ENCODE peak calls at places on chromosomes 6 and 20, in five cellular contexts. I is NCI-H1436; U is EL; Z is CD8-positive, alpha-beta T cell; Y is RWPE1. R is an unnamed sample.

GRCh38 chr6:151452750-151453427 is 963 bp upstream of the RMND1 start:
- DNase-seq in Y (peak; percentile 23), U (peak; percentile 63), I (no peak), Z (no peak), R (no peak)

GRCh38 chr20:35286899-35287508 is 2.4 kb upstream of the EIF6 start:
- DNase-seq in I (no peak), Z (no peak), U (no peak), Y (no peak), R (no peak)

GRCh38 chr6:35047265-35048011 is 93.7 kb downstream of the TCP11 start:
- DNase-seq in I (no peak), Y (no peak), U (no peak), Z (no peak), R (peak; percentile 36)

GRCh38 chr6:132960720-132961119 is 146.4 kb downstream of the RPS12 start:
- DNase-seq in Y (peak; percentile 8), Z (no peak), I (no peak), U (no peak), R (no peak)

GRCh38 chr6:82040405-82041221 is 206.9 kb downstream of the IBTK start:
- DNase-seq in U (peak; percentile 73), Z (no peak), I (no peak), Y (peak; percentile 40), R (peak; percentile 64)

GRCh38 chr20:3775457-3775856 is 5.8 kb downstream of the SPEF1 start:
- DNase-seq in U (no peak), Z (no peak), Y (no peak), I (no peak), R (no peak)

GRCh38 chr20:15100506-15101160 is 763.2 kb upstream of the FLRT3 start:
- DNase-seq in I (no peak), U (no peak), Z (no peak), Y (peak; percentile 4), R (peak; percentile 58)

GRCh38 chr6:163123098-163123497 is 291.4 kb upstream of the QKI start:
- DNase-seq in Y (no peak), Z (no peak), U (no peak), I (no peak), R (no peak)

GRCh38 chr6:33837971-33838665 is 34.3 kb upstream of the MLN start:
- DNase-seq in U (peak; percentile 89), I (no peak), Y (peak; percentile 62), Z (no peak), R (no peak)

GRCh38 chr6:36967757-36968156 is 13.2 kb downstream of the PI16 start:
- DNase-seq in I (no peak), Z (no peak), Y (no peak), U (no peak), R (no peak)

GRCh38 chr6:143286280-143286795 is 164.2 kb downstream of the ADAT2 start:
- DNase-seq in I (no peak), U (no peak), Z (no peak), Y (peak; percentile 91), R (peak; percentile 4)

GRCh38 chr6:159943101-159943632 is 25.7 kb upstream of the IGF2R start:
- DNase-seq in I (no peak), U (peak; percentile 83), Z (no peak), Y (no peak), R (peak; percentile 69)

GRCh38 chr6:158863646-158864045 is 44.5 kb upstream of the EZR start:
- DNase-seq in Z (no peak), U (peak; percentile 89), Y (no peak), I (no peak), R (peak; percentile 6)

GRCh38 chr6:43491750-43492661 is 14.6 kb downstream of the TJAP1 start:
- DNase-seq in U (peak; percentile 89), Y (peak; percentile 80), I (no peak), Z (no peak), R (peak; percentile 59)

GRCh38 chr6:4059115-4059777 is 19.7 kb downstream of the FAM217A start:
- DNase-seq in U (peak; percentile 93), Z (peak; percentile 72), Y (peak; percentile 94), I (no peak), R (peak; percentile 93)

GRCh38 chr6:143900358-143900757 is 36.1 kb downstream of the ZC2HC1B start:
- DNase-seq in Z (no peak), Y (no peak), U (no peak), I (no peak), R (no peak)

GRCh38 chr20:25050501-25051350 is 7.2 kb downstream of the ACSS1 start:
- DNase-seq in Y (no peak), U (no peak), I (no peak), Z (no peak), R (no peak)

GRCh38 chr20:472889-473292 is 10.6 kb upstream of the TBC1D20 start:
- DNase-seq in Z (no peak), U (no peak), I (no peak), Y (no peak), R (no peak)

GRCh38 chr20:31497838-31498540 is 16.3 kb upstream of the HM13 start:
- DNase-seq in Z (no peak), U (peak; percentile 48), I (no peak), Y (no peak), R (peak; percentile 35)

GRCh38 chr20:51692806-51693400 is 75.3 kb downstream of the ATP9A start:
- DNase-seq in Z (no peak), U (no peak), Y (no peak), I (no peak), R (no peak)

GRCh38 chr6:158411998-158412397 is 99.7 kb downstream of the TULP4 start:
- DNase-seq in U (peak; percentile 11), Z (no peak), Y (peak; percentile 92), I (no peak), R (no peak)

GRCh38 chr6:125924169-125924568 is 32.4 kb upstream of the HINT3 start:
- DNase-seq in I (no peak), U (peak; percentile 67), Y (no peak), Z (no peak), R (no peak)

GRCh38 chr6:99016355-99016754 is 68.6 kb upstream of the FBXL4 start:
- DNase-seq in Z (no peak), I (no peak), U (peak; percentile 47), Y (no peak), R (peak; percentile 32)

GRCh38 chr6:97632392-97632791 is 349.4 kb upstream of the MMS22L start:
- DNase-seq in I (no peak), U (no peak), Z (no peak), Y (no peak), R (no peak)

GRCh38 chr20:60062431-60063336 is 104.5 kb downstream of the CDH26 start:
- DNase-seq in I (no peak), Y (no peak), U (peak; percentile 93), Z (no peak), R (peak; percentile 78)

R was measured in brain microvascular endothelial cell.